ENCODE peak calls at places on chromosomes 7 and 10, in four cellular contexts. G is right lobe of liver, H is K562, X is cardiac muscle cell. O is an unnamed sample. For H3K4me1 and H3K27me3, the result is how much of the 10 kb centered on the place peaks cover.

GRCh38 chr10:97408496-97408992 is 7.4 kb upstream of the RRP12 start:
- DNase-seq in H (no peak), G (no peak), X (no peak), O (no peak)

GRCh38 chr7:118573065-118573464 is 348.6 kb downstream of the ANKRD7 start:
- DNase-seq in G (no peak), H (no peak), X (no peak), O (no peak)

GRCh38 chr10:132443998-132444876 is 47.2 kb downstream of the PWWP2B start:
- DNase-seq in H (peak), X (peak), G (no peak), O (no peak)

GRCh38 chr10:59181668-59182067 is 5.2 kb downstream of the PHYHIPL start:
- DNase-seq in X (peak), G (no peak), H (no peak), O (no peak)

GRCh38 chr10:31099664-31100063 is 68.0 kb upstream of the ZNF438 start:
- DNase-seq in G (no peak), H (no peak), X (no peak), O (no peak)

GRCh38 chr7:115327326-115327725 is 405.4 kb downstream of the MDFIC start:
- DNase-seq in G (no peak), X (no peak), H (no peak), O (no peak)

GRCh38 chr7:103343758-103344452 is 662 bp downstream of the DNAJC2 start:
- DNase-seq in G (no peak), H (peak), X (peak), O (no peak)

GRCh38 chr7:38284553-38284952 is 11.1 kb upstream of the TARP start:
- DNase-seq in H (no peak), X (no peak), G (no peak), O (no peak)

GRCh38 chr7:144822223-144822622 is 13.6 kb downstream of the TPK1 start:
- DNase-seq in G (no peak), X (no peak), H (no peak), O (no peak)

GRCh38 chr10:23038172-23038571 is 57.2 kb upstream of the MSRB2 start:
- DNase-seq in X (no peak), G (no peak), H (no peak), O (no peak)

GRCh38 chr7:24419070-24419469 is 135.1 kb downstream of the NPY start:
- DNase-seq in X (no peak), G (no peak), H (peak), O (no peak)

GRCh38 chr10:117441812-117442443 is 66.7 kb upstream of the PDZD8 start:
- DNase-seq in X (no peak), H (peak), G (no peak), O (no peak)

GRCh38 chr10:64283621-64284020 is 762.4 kb downstream of the REEP3 start:
- DNase-seq in X (no peak), G (no peak), H (no peak), O (no peak)

GRCh38 chr10:131021246-131021895 is 290.1 kb downstream of the TCERG1L start:
- DNase-seq in X (no peak), H (no peak), G (no peak), O (no peak)

GRCh38 chr7:70457477-70458194 is 674.3 kb upstream of the GALNT17 start:
- DNase-seq in G (no peak), X (peak), H (no peak), O (no peak)

GRCh38 chr10:62075912-62076311 is 174.4 kb downstream of the ARID5B start:
- DNase-seq in G (no peak), X (no peak), H (no peak), O (no peak)

GRCh38 chr10:10642741-10643280 is 374.9 kb upstream of the CELF2 start:
- DNase-seq in X (peak), G (no peak), H (no peak), O (no peak)

GRCh38 chr10:74922921-74923320 is 96.5 kb downstream of the KAT6B start:
- DNase-seq in G (no peak), H (no peak), X (no peak), O (no peak)

GRCh38 chr10:70306168-70306705 is 22.4 kb upstream of the NPFFR1 start:
- DNase-seq in H (no peak), X (no peak), G (no peak), O (no peak)

GRCh38 chr10:5810235-5810634 is 3.0 kb downstream of the GDI2 start:
- DNase-seq in H (no peak), X (no peak), G (no peak), O (no peak)
- H3K4me3 ChIP-seq in H (peak), X (peak), G (no peak), O (no peak)

GRCh38 chr7:84283798-84284197 is 89.2 kb upstream of the SEMA3A start:
- DNase-seq in X (no peak), G (no peak), H (no peak), O (no peak)
- H3K4me1 ChIP-seq in X (under half), G (under half), H (under half), O (under half)

GRCh38 chr7:97005764-97006145 is 402 bp downstream of the DLX6 start:
- DNase-seq in H (no peak), X (no peak), G (no peak), O (no peak)
- H3K27me3 ChIP-seq in H (half or more), X (half or more), G (half or more), O (half or more)

GRCh38 chr7:81155654-81156373 is 237.0 kb upstream of the SEMA3C start:
- DNase-seq in H (no peak), G (no peak), X (no peak), O (no peak)
- H3K4me3 ChIP-seq in H (no peak), G (no peak), X (no peak), O (no peak)

GRCh38 chr7:155945670-155946325 is 133.5 kb upstream of the SHH start:
- DNase-seq in G (no peak), X (no peak), H (no peak), O (no peak)

GRCh38 chr7:155947051-155947450 is 134.8 kb upstream of the SHH start:
- DNase-seq in G (no peak), H (no peak), X (no peak), O (no peak)

GRCh38 chr7:155948845-155949244 is 136.6 kb upstream of the SHH start:
- DNase-seq in G (no peak), H (no peak), X (no peak), O (no peak)

GRCh38 chr7:155950898-155951553 is 138.8 kb upstream of the SHH start:
- DNase-seq in H (no peak), X (no peak), G (no peak), O (no peak)

DNA sequence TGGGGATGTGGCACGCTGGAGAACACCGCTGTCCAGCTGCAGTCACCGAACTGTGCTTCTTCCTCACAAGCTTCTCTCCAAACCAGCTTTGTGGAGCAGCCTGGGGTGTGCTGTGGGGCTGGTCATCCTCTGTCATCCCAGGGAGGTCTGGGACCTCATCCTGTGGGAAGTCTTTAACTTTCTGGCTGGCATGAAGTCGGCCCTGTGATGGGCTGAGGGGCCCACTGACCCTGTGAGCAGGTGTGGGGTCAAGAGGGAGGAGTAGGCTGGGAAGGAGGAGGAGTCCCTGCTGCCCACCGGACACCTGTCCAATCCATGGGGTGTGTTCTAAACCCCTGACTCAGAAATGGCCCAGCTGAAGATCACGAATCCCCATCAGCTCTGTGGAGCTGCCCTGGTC is 136.2 kb upstream of the SHH start:
- DNase-seq in G (no peak), H (no peak), X (no peak), O (no peak)
- H3K4me1 ChIP-seq in G (under half), H (under half), X (under half), O (under half)

GRCh38 chr7:1610013-1610677 is 40.3 kb upstream of the PSMG3 start:
- DNase-seq in G (no peak), H (no peak), X (no peak), O (no peak)

GRCh38 chr7:1607686-1608085 is 37.9 kb upstream of the PSMG3 start:
- DNase-seq in X (peak), G (no peak), H (no peak), O (no peak)

GRCh38 chr7:1608318-1608717 is 38.5 kb upstream of the PSMG3 start:
- DNase-seq in H (no peak), X (no peak), G (no peak), O (no peak)

GRCh38 chr7:1610678-1611302 is 41.0 kb upstream of the PSMG3 start:
- DNase-seq in X (no peak), H (no peak), G (no peak), O (no peak)

DNA sequence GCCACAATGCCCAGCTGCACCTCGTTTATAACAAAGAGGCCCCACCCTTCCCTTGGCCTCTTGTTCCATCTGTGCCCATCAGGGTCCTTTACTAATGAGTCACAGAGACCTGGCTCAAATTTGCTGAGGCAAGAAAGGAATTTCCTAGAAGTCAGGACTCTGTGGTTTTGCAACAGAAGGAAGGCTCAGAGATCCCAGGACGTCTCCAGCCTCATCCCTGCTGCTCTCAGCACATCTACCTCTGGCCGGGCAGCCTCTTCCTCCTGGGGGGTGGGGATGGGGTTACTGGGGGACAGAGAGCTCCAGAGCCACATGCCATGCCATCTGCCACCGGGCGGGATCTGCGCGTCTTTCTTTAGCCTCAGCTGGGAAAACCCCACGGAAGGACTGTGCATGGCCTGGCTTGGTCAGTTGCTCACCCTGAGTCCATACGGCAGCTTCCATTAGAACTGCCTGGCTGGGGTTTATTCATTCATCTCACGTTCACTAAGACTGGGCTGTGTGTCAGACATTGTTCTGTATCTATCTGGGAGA is 41.9 kb upstream of the PSMG3 start:
- DNase-seq in X (no peak), H (no peak), G (no peak), O (no peak)
- H3K27me3 ChIP-seq in X (under half), H (half or more), G (under half), O (under half)